ENCODE peak calls at places on chromosomes 4 and X, in ten cellular contexts. One of them, this sample, is unnamed.

GRCh38 chr4:185682236-185682635 is 129.8 kb downstream of the SORBS2 start:
- DNase-seq in endodermal cell: no peak
- DNase-seq in adrenal gland: no peak
- DNase-seq in lower lobe of right lung: no peak
- DNase-seq in stomach: no peak
- DNase-seq in Peyer's patch: no peak
- DNase-seq in cardiac muscle cell: peak; percentile 9
- DNase-seq in transverse colon: no peak
- DNase-seq in sigmoid colon: no peak
- DNase-seq in H1: no peak
- DNase-seq in this sample: no peak

GRCh38 chr4:19739101-19739651 is 512.5 kb upstream of the SLIT2 start:
- DNase-seq in H1: no peak
- DNase-seq in lower lobe of right lung: no peak
- DNase-seq in endodermal cell: no peak
- DNase-seq in transverse colon: no peak
- DNase-seq in stomach: no peak
- DNase-seq in Peyer's patch: no peak
- DNase-seq in cardiac muscle cell: peak; percentile 92
- DNase-seq in adrenal gland: no peak
- DNase-seq in sigmoid colon: no peak
- DNase-seq in this sample: no peak

GRCh38 chr4:145861331-145862318 is 77.0 kb downstream of the ZNF827 start:
- DNase-seq in transverse colon: no peak
- DNase-seq in stomach: peak; percentile 34
- DNase-seq in Peyer's patch: no peak
- DNase-seq in sigmoid colon: no peak
- DNase-seq in endodermal cell: no peak
- DNase-seq in lower lobe of right lung: peak; percentile 61
- DNase-seq in adrenal gland: peak; percentile 22
- DNase-seq in H1: no peak
- DNase-seq in cardiac muscle cell: no peak
- DNase-seq in this sample: no peak

GRCh38 chr4:144734522-144734921 is 88.6 kb downstream of the HHIP start:
- DNase-seq in transverse colon: no peak
- DNase-seq in lower lobe of right lung: no peak
- DNase-seq in endodermal cell: peak; percentile 59
- DNase-seq in H1: no peak
- DNase-seq in cardiac muscle cell: no peak
- DNase-seq in adrenal gland: no peak
- DNase-seq in sigmoid colon: no peak
- DNase-seq in Peyer's patch: no peak
- DNase-seq in stomach: no peak
- DNase-seq in this sample: no peak

GRCh38 chrX:31715675-31716074 is 643.8 kb upstream of the FTHL17 start:
- DNase-seq in adrenal gland: no peak
- DNase-seq in cardiac muscle cell: no peak
- DNase-seq in sigmoid colon: no peak
- DNase-seq in stomach: no peak
- DNase-seq in transverse colon: no peak
- DNase-seq in Peyer's patch: no peak
- DNase-seq in lower lobe of right lung: no peak
- DNase-seq in H1: no peak
- DNase-seq in endodermal cell: no peak
- DNase-seq in this sample: no peak

GRCh38 chrX:31154941-31155340 is 83.1 kb upstream of the FTHL17 start:
- DNase-seq in Peyer's patch: no peak
- DNase-seq in adrenal gland: no peak
- DNase-seq in endodermal cell: no peak
- DNase-seq in lower lobe of right lung: no peak
- DNase-seq in stomach: no peak
- DNase-seq in transverse colon: no peak
- DNase-seq in H1: no peak
- DNase-seq in sigmoid colon: no peak
- DNase-seq in cardiac muscle cell: no peak
- DNase-seq in this sample: no peak

GRCh38 chr4:82372502-82372873 is 1.3 kb downstream of the HNRNPD start:
- DNase-seq in lower lobe of right lung: no peak
- DNase-seq in Peyer's patch: no peak
- DNase-seq in cardiac muscle cell: peak; percentile 32
- DNase-seq in adrenal gland: no peak
- DNase-seq in transverse colon: peak; percentile 55
- DNase-seq in H1: no peak
- DNase-seq in stomach: peak; percentile 43
- DNase-seq in endodermal cell: peak; percentile 63
- DNase-seq in sigmoid colon: peak; percentile 68
- DNase-seq in this sample: peak; percentile 38

GRCh38 chr4:48340276-48340904 is 939 bp upstream of the SLAIN2 start:
- DNase-seq in Peyer's patch: no peak
- DNase-seq in lower lobe of right lung: peak; percentile 50
- DNase-seq in sigmoid colon: no peak
- DNase-seq in adrenal gland: no peak
- DNase-seq in endodermal cell: peak; percentile 51
- DNase-seq in transverse colon: peak; percentile 43
- DNase-seq in stomach: no peak
- DNase-seq in cardiac muscle cell: peak; percentile 75
- DNase-seq in H1: no peak
- DNase-seq in this sample: no peak

GRCh38 chr4:49044270-49044669 is 58.2 kb downstream of the CWH43 start:
- DNase-seq in H1: no peak
- DNase-seq in Peyer's patch: no peak
- DNase-seq in endodermal cell: no peak
- DNase-seq in transverse colon: no peak
- DNase-seq in stomach: no peak
- DNase-seq in cardiac muscle cell: no peak
- DNase-seq in lower lobe of right lung: no peak
- DNase-seq in sigmoid colon: no peak
- DNase-seq in adrenal gland: no peak
- DNase-seq in this sample: no peak

DNA sequence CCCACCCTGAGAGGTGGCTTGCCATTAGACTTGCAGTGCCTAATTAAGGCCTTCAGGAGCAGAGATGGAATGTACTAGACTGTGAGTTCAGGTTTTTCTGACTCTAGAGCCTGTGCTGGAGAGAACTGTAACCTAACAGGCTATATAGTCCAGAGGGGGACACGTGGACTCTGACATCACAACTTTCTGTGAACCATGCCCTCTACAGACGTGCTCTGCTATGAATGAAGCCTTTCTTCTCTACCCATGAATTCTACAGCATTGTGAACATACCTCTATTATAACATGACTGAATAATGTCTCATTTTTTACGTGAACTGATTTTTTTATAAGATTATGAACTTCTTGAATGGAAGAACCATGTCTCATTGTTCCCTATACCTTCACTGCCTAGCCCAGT is 68.8 kb downstream of the EVC2 start:
- DNase-seq in sigmoid colon: no peak
- DNase-seq in stomach: no peak
- DNase-seq in Peyer's patch: no peak
- DNase-seq in transverse colon: no peak
- DNase-seq in cardiac muscle cell: no peak
- DNase-seq in H1: no peak
- DNase-seq in adrenal gland: no peak
- DNase-seq in endodermal cell: no peak
- DNase-seq in lower lobe of right lung: no peak
- DNase-seq in this sample: no peak
- H3K4me1 ChIP-seq in sigmoid colon: no peaks in the 10 kb centered on the region
- H3K4me1 ChIP-seq in stomach: no peaks in the 10 kb centered on the region
- H3K4me1 ChIP-seq in Peyer's patch: no peaks in the 10 kb centered on the region
- H3K4me1 ChIP-seq in transverse colon: no peaks in the 10 kb centered on the region
- H3K4me1 ChIP-seq in cardiac muscle cell: no peaks in the 10 kb centered on the region
- H3K4me1 ChIP-seq in H1: peaks cover 2% of the 10 kb centered on the region
- H3K4me1 ChIP-seq in adrenal gland: no peaks in the 10 kb centered on the region
- H3K4me1 ChIP-seq in endodermal cell: no peaks in the 10 kb centered on the region
- H3K4me1 ChIP-seq in lower lobe of right lung: no peaks in the 10 kb centered on the region
- H3K4me1 ChIP-seq in this sample: no peaks in the 10 kb centered on the region

DNA sequence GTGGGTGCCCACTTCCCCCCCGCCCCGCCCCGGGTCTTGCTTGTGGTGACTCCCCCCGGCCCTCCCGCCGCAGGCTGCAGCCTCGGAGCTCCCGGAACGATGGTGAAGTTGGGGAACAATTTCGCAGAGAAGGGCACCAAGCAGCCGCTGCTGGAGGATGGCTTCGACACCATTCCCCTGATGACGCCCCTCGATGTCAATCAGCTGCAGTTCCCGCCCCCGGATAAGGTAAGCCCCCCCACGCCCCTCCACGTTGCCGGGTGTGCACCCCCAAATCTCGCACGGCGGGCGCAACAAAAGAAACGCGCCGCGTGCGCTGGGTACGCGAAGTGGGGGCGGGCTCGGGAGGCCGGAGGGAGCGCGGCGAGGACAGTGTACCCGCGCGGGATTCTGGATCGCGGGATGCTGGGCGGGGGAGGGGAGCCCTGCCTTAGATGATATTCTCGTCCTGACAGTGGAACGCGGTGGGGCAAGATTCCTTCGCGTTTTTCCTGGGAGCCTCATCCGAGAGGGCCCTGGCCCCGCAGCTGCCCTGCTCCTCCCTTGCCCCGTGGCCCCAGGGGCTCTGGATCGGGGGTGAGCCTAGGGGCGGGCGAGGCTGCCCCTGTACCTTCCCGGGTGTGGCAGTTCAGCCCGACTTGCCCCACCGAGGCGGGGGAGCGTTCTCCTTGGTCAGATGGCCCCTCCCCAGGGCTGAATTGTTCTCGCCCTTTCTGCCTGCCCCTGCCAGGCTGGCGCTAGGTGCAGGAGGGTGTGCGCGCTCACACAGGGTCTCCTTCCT is 819 bp downstream of the NSG1 start:
- DNase-seq in stomach: no peak
- DNase-seq in adrenal gland: no peak
- DNase-seq in transverse colon: no peak
- DNase-seq in lower lobe of right lung: no peak
- DNase-seq in sigmoid colon: peak; percentile 56
- DNase-seq in H1: no peak
- DNase-seq in endodermal cell: peak; percentile 67
- DNase-seq in cardiac muscle cell: peak; percentile 19
- DNase-seq in Peyer's patch: peak; percentile 37
- DNase-seq in this sample: no peak
- H3K4me3 ChIP-seq in stomach: peak overlapping the region; percentile 60
- H3K4me3 ChIP-seq in adrenal gland: no peak overlapping the region
- H3K4me3 ChIP-seq in transverse colon: peak overlapping the region; percentile 30
- H3K4me3 ChIP-seq in lower lobe of right lung: peak overlapping the region; percentile 48
- H3K4me3 ChIP-seq in sigmoid colon: peak overlapping the region; percentile 50
- H3K4me3 ChIP-seq in H1: peak overlapping the region; percentile 67
- H3K4me3 ChIP-seq in endodermal cell: peak overlapping the region; percentile 73
- H3K4me3 ChIP-seq in cardiac muscle cell: peak overlapping the region; percentile 50
- H3K4me3 ChIP-seq in Peyer's patch: peak overlapping the region; percentile 21
- H3K4me3 ChIP-seq in this sample: peak overlapping the region; percentile 58

GRCh38 chr4:101230806-101231426 is 116.4 kb downstream of the PPP3CA start:
- DNase-seq in adrenal gland: no peak
- DNase-seq in sigmoid colon: no peak
- DNase-seq in H1: no peak
- DNase-seq in stomach: no peak
- DNase-seq in transverse colon: no peak
- DNase-seq in endodermal cell: no peak
- DNase-seq in lower lobe of right lung: no peak
- DNase-seq in Peyer's patch: no peak
- DNase-seq in cardiac muscle cell: no peak
- DNase-seq in this sample: no peak
- TF ChIP-seq CTCF in adrenal gland: no peak
- TF ChIP-seq CTCF in sigmoid colon: no peak
- TF ChIP-seq CTCF in H1: no peak
- TF ChIP-seq CTCF in stomach: no peak
- TF ChIP-seq CTCF in transverse colon: no peak
- TF ChIP-seq CTCF in endodermal cell: peak; percentile 66
- TF ChIP-seq CTCF in lower lobe of right lung: no peak
- TF ChIP-seq CTCF in Peyer's patch: no peak
- TF ChIP-seq CTCF in cardiac muscle cell: peak; percentile 8
- TF ChIP-seq CTCF in this sample: no peak

GRCh38 chr4:55051532-55051931 is 73.9 kb downstream of the KDR start:
- DNase-seq in adrenal gland: no peak
- DNase-seq in Peyer's patch: no peak
- DNase-seq in H1: no peak
- DNase-seq in cardiac muscle cell: no peak
- DNase-seq in lower lobe of right lung: no peak
- DNase-seq in endodermal cell: no peak
- DNase-seq in stomach: no peak
- DNase-seq in sigmoid colon: no peak
- DNase-seq in transverse colon: no peak
- DNase-seq in this sample: no peak
- H3K4me1 ChIP-seq in adrenal gland: no peaks in the 10 kb centered on the region
- H3K4me1 ChIP-seq in Peyer's patch: no peaks in the 10 kb centered on the region
- H3K4me1 ChIP-seq in H1: no peaks in the 10 kb centered on the region
- H3K4me1 ChIP-seq in cardiac muscle cell: no peaks in the 10 kb centered on the region
- H3K4me1 ChIP-seq in lower lobe of right lung: no peaks in the 10 kb centered on the region
- H3K4me1 ChIP-seq in endodermal cell: no peaks in the 10 kb centered on the region
- H3K4me1 ChIP-seq in stomach: no peaks in the 10 kb centered on the region
- H3K4me1 ChIP-seq in sigmoid colon: no peaks in the 10 kb centered on the region
- H3K4me1 ChIP-seq in transverse colon: no peaks in the 10 kb centered on the region
- H3K4me1 ChIP-seq in this sample: peaks cover 6% of the 10 kb centered on the region

GRCh38 chrX:40085714-40086113 is 12.0 kb downstream of the BCOR start:
- DNase-seq in Peyer's patch: no peak
- DNase-seq in stomach: no peak
- DNase-seq in transverse colon: no peak
- DNase-seq in endodermal cell: peak; percentile 59
- DNase-seq in cardiac muscle cell: no peak
- DNase-seq in lower lobe of right lung: no peak
- DNase-seq in sigmoid colon: no peak
- DNase-seq in adrenal gland: no peak
- DNase-seq in H1: no peak
- DNase-seq in this sample: no peak

GRCh38 chrX:40083979-40084359 is 13.8 kb downstream of the BCOR start:
- DNase-seq in sigmoid colon: no peak
- DNase-seq in endodermal cell: no peak
- DNase-seq in Peyer's patch: no peak
- DNase-seq in transverse colon: no peak
- DNase-seq in H1: no peak
- DNase-seq in adrenal gland: no peak
- DNase-seq in lower lobe of right lung: no peak
- DNase-seq in cardiac muscle cell: no peak
- DNase-seq in stomach: no peak
- DNase-seq in this sample: no peak

GRCh38 chrX:40084471-40084870 is 13.3 kb downstream of the BCOR start:
- DNase-seq in transverse colon: no peak
- DNase-seq in endodermal cell: no peak
- DNase-seq in Peyer's patch: no peak
- DNase-seq in H1: no peak
- DNase-seq in cardiac muscle cell: no peak
- DNase-seq in lower lobe of right lung: no peak
- DNase-seq in sigmoid colon: no peak
- DNase-seq in stomach: no peak
- DNase-seq in adrenal gland: no peak
- DNase-seq in this sample: no peak

GRCh38 chrX:40086569-40087335 is 11.0 kb downstream of the BCOR start:
- DNase-seq in cardiac muscle cell: peak; percentile 27
- DNase-seq in stomach: no peak
- DNase-seq in Peyer's patch: no peak
- DNase-seq in sigmoid colon: peak; percentile 79
- DNase-seq in H1: no peak
- DNase-seq in adrenal gland: no peak
- DNase-seq in endodermal cell: peak; percentile 84
- DNase-seq in transverse colon: no peak
- DNase-seq in lower lobe of right lung: no peak
- DNase-seq in this sample: no peak

GRCh38 chrX:40085086-40085551 is 12.6 kb downstream of the BCOR start:
- DNase-seq in endodermal cell: peak; percentile 59
- DNase-seq in sigmoid colon: no peak
- DNase-seq in transverse colon: no peak
- DNase-seq in lower lobe of right lung: no peak
- DNase-seq in H1: no peak
- DNase-seq in stomach: no peak
- DNase-seq in cardiac muscle cell: peak; percentile 86
- DNase-seq in adrenal gland: peak; percentile 69
- DNase-seq in Peyer's patch: no peak
- DNase-seq in this sample: no peak
- H3K4me3 ChIP-seq in endodermal cell: no peak overlapping the region
- H3K4me3 ChIP-seq in sigmoid colon: no peak overlapping the region
- H3K4me3 ChIP-seq in transverse colon: no peak overlapping the region
- H3K4me3 ChIP-seq in lower lobe of right lung: no peak overlapping the region
- H3K4me3 ChIP-seq in H1: no peak overlapping the region
- H3K4me3 ChIP-seq in stomach: peak overlapping the region; percentile 20
- H3K4me3 ChIP-seq in cardiac muscle cell: no peak overlapping the region
- H3K4me3 ChIP-seq in adrenal gland: no peak overlapping the region
- H3K4me3 ChIP-seq in Peyer's patch: no peak overlapping the region
- H3K4me3 ChIP-seq in this sample: peak overlapping the region; percentile 10

This sample was measured in heart left ventricle.